ENCODE peak calls at places on chromosome 3, in four cellular contexts. J, E, N and B are unnamed samples.
A peak's percentile ranks its signal among the peaks of the same experiment; 100 is the strongest.

GRCh38 chr3:33331414-33331813 is 54.2 kb downstream of the FBXL2 start:
- DNase-seq in J (no peak), E (no peak), N (no peak), B (no peak)

GRCh38 chr3:161600185-161600584 is 103.6 kb downstream of the OTOL1 start:
- DNase-seq in J (no peak), E (no peak), N (no peak), B (no peak)

GRCh38 chr3:195226900-195227447 is 44.0 kb downstream of the XXYLT1 start:
- DNase-seq in J (no peak), E (no peak), N (no peak), B (peak; percentile 3)

GRCh38 chr3:69299344-69299743 is 86.5 kb downstream of the FRMD4B start:
- DNase-seq in J (no peak), E (no peak), N (no peak), B (no peak)

GRCh38 chr3:74897006-74897405 is 282.5 kb upstream of the CNTN3 start:
- DNase-seq in J (no peak), E (no peak), N (no peak), B (no peak)

GRCh38 chr3:101072299-101072698 is 79.1 kb upstream of the ABI3BP start:
- DNase-seq in J (no peak), E (no peak), N (no peak), B (no peak)

GRCh38 chr3:119637679-119638525 is 22.5 kb downstream of the POPDC2 start:
- DNase-seq in J (no peak), E (no peak), N (peak; percentile 52), B (no peak)

GRCh38 chr3:110984456-110985250 is 87.0 kb upstream of the NECTIN3 start:
- DNase-seq in J (no peak), E (no peak), N (no peak), B (no peak)

GRCh38 chr3:64082917-64083587 is 59.8 kb upstream of the PSMD6 start:
- DNase-seq in J (no peak), E (no peak), N (no peak), B (no peak)

GRCh38 chr3:38811822-38812221 is 4.2 kb downstream of the SCN10A start:
- DNase-seq in J (no peak), E (no peak), N (no peak), B (no peak)

GRCh38 chr3:108494862-108495531 is 15.4 kb downstream of the MYH15 start:
- DNase-seq in J (no peak), E (no peak), N (no peak), B (no peak)

GRCh38 chr3:192835818-192836468 is 81.7 kb downstream of the MB21D2 start:
- DNase-seq in J (no peak), E (no peak), N (no peak), B (no peak)

GRCh38 chr3:72255191-72255590 is 470.2 kb upstream of the PROK2 start:
- DNase-seq in J (no peak), E (no peak), N (no peak), B (peak; percentile 27)

GRCh38 chr3:28328188-28329151 is 20.1 kb upstream of the ZCWPW2 start:
- DNase-seq in J (no peak), E (no peak), N (no peak), B (no peak)

GRCh38 chr3:36695113-36695768 is 69.1 kb downstream of the DCLK3 start:
- DNase-seq in J (no peak), E (no peak), N (no peak), B (no peak)

GRCh38 chr3:71703796-71704195 is 21.4 kb downstream of the EIF4E3 start:
- DNase-seq in J (no peak), E (no peak), N (no peak), B (no peak)

GRCh38 chr3:127964053-127964452 is 49.0 kb downstream of the KBTBD12 start:
- DNase-seq in J (no peak), E (no peak), N (no peak), B (no peak)

GRCh38 chr3:112604536-112604935 is 36.4 kb downstream of the CCDC80 start:
- DNase-seq in J (no peak), E (no peak), N (peak; percentile 98), B (no peak)

GRCh38 chr3:32626650-32627049 is 56.0 kb upstream of the DYNC1LI1 start:
- DNase-seq in J (no peak), E (no peak), N (no peak), B (no peak)

GRCh38 chr3:32816439-32817194 is 1.2 kb upstream of the TRIM71 start:
- DNase-seq in J (no peak), E (peak; percentile 71), N (no peak), B (no peak)

GRCh38 chr3:81760924-81761903 is at the start of gene GBE1:
- DNase-seq in J (peak; percentile 81), E (peak; percentile 81), N (peak; percentile 60), B (peak; percentile 93)
- TF ChIP-seq CTCF in J (no peak), E (peak; percentile 55), N (peak; percentile 53), B (no peak)

DNA sequence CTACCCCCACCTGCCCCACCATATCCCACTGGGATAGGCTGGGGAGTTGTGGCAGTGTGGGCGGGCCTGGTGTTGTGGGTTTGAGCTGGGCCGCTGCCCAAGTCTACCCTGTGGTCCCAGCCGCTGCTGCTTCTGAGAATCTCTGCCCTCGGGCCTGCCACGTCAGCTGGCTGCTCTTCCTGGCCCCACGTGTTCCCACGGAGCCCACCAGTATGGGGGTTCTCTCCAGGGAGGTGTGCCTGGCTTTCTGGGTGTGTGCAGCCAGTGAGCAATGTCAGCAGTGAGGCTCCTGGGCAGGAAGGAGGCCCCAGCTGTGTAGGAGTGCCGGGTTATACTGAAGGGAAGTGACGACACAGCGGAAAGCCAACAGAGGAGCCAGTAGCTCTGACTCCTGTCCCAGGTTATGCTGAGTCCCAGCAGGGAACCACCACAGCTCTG is 10.5 kb downstream of the GNAI2 start:
- DNase-seq in J (peak; percentile 81), E (no peak), N (peak; percentile 95), B (no peak)
- TF ChIP-seq CTCF in J (peak; percentile 55), E (peak; percentile 8), N (no peak), B (no peak)

GRCh38 chr3:15797600-15798303 is at the start of gene ANKRD28:
- DNase-seq in J (no peak), E (peak; percentile 12), N (peak; percentile 96), B (no peak)
- TF ChIP-seq CTCF in J (peak; percentile 26), E (peak; percentile 44), N (peak; percentile 32), B (no peak)

GRCh38 chr3:126737527-126737926 is 33.5 kb downstream of the CHCHD6 start:
- DNase-seq in J (no peak), E (no peak), N (no peak), B (no peak)
- TF ChIP-seq CTCF in J (no peak), E (no peak), N (no peak), B (no peak)

GRCh38 chr3:42090973-42091731 is at the start of gene TRAK1:
- DNase-seq in J (no peak), E (no peak), N (peak; percentile 81), B (no peak)
- TF ChIP-seq CTCF in J (no peak), E (no peak), N (no peak), B (no peak)

GRCh38 chr3:40054568-40055222 is 245.3 kb downstream of the MYRIP start:
- DNase-seq in J (no peak), E (no peak), N (no peak), B (no peak)
- TF ChIP-seq CTCF in J (no peak), E (no peak), N (no peak), B (no peak)